ENCODE peak calls at places on chromosomes 13 and 19, in four cellular contexts. I, E, W and A are unnamed samples.

GRCh38 chr19:55643003-55643732 is at the start of gene ZNF581:
- DNase-seq in I (peak), E (peak), W (peak), A (peak)

GRCh38 chr19:49200238-49200862 is 42.8 kb downstream of the TRPM4 start:
- DNase-seq in I (no peak), E (no peak), W (peak), A (no peak)

GRCh38 chr13:35255241-35255640 is 221.2 kb downstream of the MAB21L1 start:
- DNase-seq in I (no peak), E (no peak), W (no peak), A (no peak)

GRCh38 chr13:92463134-92463533 is 763.5 kb upstream of the GPC6 start:
- DNase-seq in I (no peak), E (no peak), W (no peak), A (no peak)

GRCh38 chr19:49512970-49513745 is 697 bp downstream of the FCGRT start:
- DNase-seq in I (no peak), E (no peak), W (peak), A (peak)

GRCh38 chr13:26813626-26814348 is 53.2 kb upstream of the GPR12 start:
- DNase-seq in I (no peak), E (no peak), W (no peak), A (peak)

GRCh38 chr13:75495938-75496337 is 14.0 kb upstream of the TBC1D4 start:
- DNase-seq in I (no peak), E (no peak), W (peak), A (no peak)

GRCh38 chr19:31784631-31785237 is 435.5 kb upstream of the TSHZ3 start:
- DNase-seq in I (no peak), E (no peak), W (no peak), A (peak)

GRCh38 chr13:50170447-50171037 is 155.3 kb downstream of the KCNRG start:
- DNase-seq in I (no peak), E (no peak), W (peak), A (peak)

GRCh38 chr13:35630551-35631275 is 154.2 kb upstream of the MAB21L1 start:
- DNase-seq in I (no peak), E (no peak), W (peak), A (no peak)

GRCh38 chr13:90867336-90867683 is 480.2 kb upstream of the MIR17HG start:
- DNase-seq in I (no peak), E (no peak), W (peak), A (peak)

GRCh38 chr13:97241761-97242160 is 19.6 kb downstream of the MBNL2 start:
- DNase-seq in I (no peak), E (no peak), W (no peak), A (no peak)

GRCh38 chr19:45597425-45598111 is 4.4 kb downstream of the GPR4 start:
- DNase-seq in I (no peak), E (no peak), W (no peak), A (peak)

GRCh38 chr19:46020819-46021125 is 2.1 kb downstream of the PGLYRP1 start:
- DNase-seq in I (no peak), E (no peak), W (no peak), A (no peak)

GRCh38 chr13:99606322-99607089 is 105.2 kb downstream of the TM9SF2 start:
- DNase-seq in I (peak), E (peak), W (peak), A (peak)

GRCh38 chr19:7366701-7367420 is 18.1 kb downstream of the ARHGEF18 start:
- DNase-seq in I (no peak), E (no peak), W (peak), A (no peak)

GRCh38 chr13:94169783-94170513 is 309.5 kb downstream of the DCT start:
- DNase-seq in I (no peak), E (no peak), W (no peak), A (no peak)

GRCh38 chr13:54424344-54424743 is 1395.7 kb downstream of the OLFM4 start:
- DNase-seq in I (no peak), E (no peak), W (no peak), A (no peak)

GRCh38 chr13:37385248-37385647 is 213.3 kb downstream of the POSTN start:
- DNase-seq in I (no peak), E (no peak), W (no peak), A (no peak)

GRCh38 chr19:16062789-16063188 is 13.5 kb upstream of the TPM4 start:
- DNase-seq in I (peak), E (peak), W (peak), A (peak)

GRCh38 chr19:34215666-34216038 is 38.7 kb upstream of the GARRE1 start:
- DNase-seq in I (no peak), E (no peak), W (no peak), A (no peak)

GRCh38 chr13:94535775-94536174 is 56.3 kb upstream of the DCT start:
- DNase-seq in I (no peak), E (peak), W (no peak), A (no peak)

GRCh38 chr19:3665681-3666544 is 34.4 kb downstream of the PIP5K1C start:
- DNase-seq in I (peak), E (peak), W (peak), A (peak)

GRCh38 chr13:103730407-103730806 is 664.2 kb upstream of the SLC10A2 start:
- DNase-seq in I (no peak), E (no peak), W (no peak), A (peak)

GRCh38 chr13:94696171-94696570 is 16.2 kb downstream of the SOX21 start:
- DNase-seq in I (no peak), E (no peak), W (no peak), A (no peak)

GRCh38 chr19:47613165-47614146 is 4.5 kb downstream of the BICRA start:
- DNase-seq in I (no peak), E (no peak), W (peak), A (peak)

GRCh38 chr13:62119739-62120700 is 704.4 kb upstream of the PCDH20 start:
- DNase-seq in I (no peak), E (no peak), W (peak), A (peak)

GRCh38 chr13:28805193-28805819 is 14.8 kb upstream of the MTUS2 start:
- DNase-seq in I (no peak), E (no peak), W (peak), A (no peak)

GRCh38 chr13:113415032-113415431 is 38.3 kb downstream of the ADPRHL1 start:
- DNase-seq in I (no peak), E (no peak), W (no peak), A (no peak)

GRCh38 chr19:14375582-14376291 is 5.5 kb upstream of the ADGRE5 start:
- DNase-seq in I (no peak), E (peak), W (peak), A (peak)

GRCh38 chr13:37118002-37118401 is 12.5 kb upstream of the CSNK1A1L start:
- DNase-seq in I (no peak), E (no peak), W (no peak), A (no peak)

GRCh38 chr13:43326100-43326499 is 302.7 kb downstream of the DNAJC15 start:
- DNase-seq in I (no peak), E (no peak), W (no peak), A (no peak)

GRCh38 chr13:40568246-40568645 is 98.2 kb downstream of the FOXO1 start:
- DNase-seq in I (no peak), E (no peak), W (no peak), A (no peak)

GRCh38 chr13:36758345-36758744 is 60.7 kb upstream of the RFXAP start:
- DNase-seq in I (no peak), E (no peak), W (no peak), A (no peak)

GRCh38 chr19:41399525-41399924 is 1.9 kb downstream of the BCKDHA start:
- DNase-seq in I (no peak), E (no peak), W (no peak), A (no peak)

GRCh38 chr19:51347209-51347928 is 5.4 kb upstream of the VSIG10L start:
- DNase-seq in I (no peak), E (no peak), W (no peak), A (peak)

GRCh38 chr13:29503041-29503837 is 92.2 kb downstream of the SLC7A1 start:
- DNase-seq in I (no peak), E (no peak), W (peak), A (peak)

GRCh38 chr13:72696590-72696989 is 30.8 kb downstream of the MZT1 start:
- DNase-seq in I (no peak), E (no peak), W (peak), A (no peak)

GRCh38 chr19:10289836-10290438 is at the start of gene ICAM5:
- DNase-seq in I (peak), E (peak), W (peak), A (peak)